ENCODE peak calls at places on chromosomes 2 and 18, in four cellular contexts. Q, A, H and D are unnamed samples.

GRCh38 chr2:213490087-213490486 is 205.8 kb downstream of the SPAG16 start:
- DNase-seq in A (no peak), H (no peak), Q (no peak), D (no peak)

GRCh38 chr2:96396095-96396494 is 60.5 kb downstream of the NCAPH start:
- DNase-seq in H (no peak), A (no peak), Q (no peak), D (no peak)

GRCh38 chr2:153360239-153360638 is 118.3 kb downstream of the RPRM start:
- DNase-seq in A (no peak), H (no peak), Q (no peak), D (no peak)

GRCh38 chr2:68458962-68459361 is 8.1 kb downstream of the FBXO48 start:
- DNase-seq in H (no peak), Q (peak), A (no peak), D (no peak)

GRCh38 chr2:20225294-20226151 is 593 bp upstream of the SDC1 start:
- DNase-seq in A (no peak), Q (peak), H (no peak), D (no peak)

GRCh38 chr2:85266424-85267041 is 61.3 kb downstream of the TGOLN2 start:
- DNase-seq in H (peak), Q (peak), A (peak), D (peak)

GRCh38 chr18:5527603-5528002 is 16.2 kb downstream of the EPB41L3 start:
- DNase-seq in A (peak), H (no peak), Q (peak), D (no peak)

GRCh38 chr2:1518501-1518821 is 105.2 kb downstream of the TPO start:
- DNase-seq in H (no peak), Q (no peak), A (no peak), D (no peak)

DNA sequence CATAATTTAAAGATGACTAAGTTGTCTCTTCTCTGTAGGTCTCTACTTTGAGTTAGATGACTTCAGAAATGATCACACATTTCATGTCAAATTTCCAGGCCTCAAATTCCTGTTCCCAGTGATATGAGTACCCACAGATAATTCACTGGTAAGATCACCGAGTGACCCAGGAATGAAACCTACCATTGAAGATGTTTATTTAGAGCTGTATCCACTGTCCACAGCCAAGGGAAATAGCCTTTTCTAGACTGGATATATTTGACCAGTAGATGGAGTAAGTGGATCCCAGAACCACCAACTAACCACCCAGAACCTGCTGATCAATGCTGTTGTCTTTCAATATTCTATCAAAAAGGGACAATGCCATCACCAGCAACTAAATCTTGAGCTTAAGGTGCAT is 238.8 kb downstream of the SLC8A1 start:
- DNase-seq in A (no peak), Q (peak), H (no peak), D (no peak)
- TF ChIP-seq CTCF in A (peak), Q (peak), H (peak), D (peak)

DNA sequence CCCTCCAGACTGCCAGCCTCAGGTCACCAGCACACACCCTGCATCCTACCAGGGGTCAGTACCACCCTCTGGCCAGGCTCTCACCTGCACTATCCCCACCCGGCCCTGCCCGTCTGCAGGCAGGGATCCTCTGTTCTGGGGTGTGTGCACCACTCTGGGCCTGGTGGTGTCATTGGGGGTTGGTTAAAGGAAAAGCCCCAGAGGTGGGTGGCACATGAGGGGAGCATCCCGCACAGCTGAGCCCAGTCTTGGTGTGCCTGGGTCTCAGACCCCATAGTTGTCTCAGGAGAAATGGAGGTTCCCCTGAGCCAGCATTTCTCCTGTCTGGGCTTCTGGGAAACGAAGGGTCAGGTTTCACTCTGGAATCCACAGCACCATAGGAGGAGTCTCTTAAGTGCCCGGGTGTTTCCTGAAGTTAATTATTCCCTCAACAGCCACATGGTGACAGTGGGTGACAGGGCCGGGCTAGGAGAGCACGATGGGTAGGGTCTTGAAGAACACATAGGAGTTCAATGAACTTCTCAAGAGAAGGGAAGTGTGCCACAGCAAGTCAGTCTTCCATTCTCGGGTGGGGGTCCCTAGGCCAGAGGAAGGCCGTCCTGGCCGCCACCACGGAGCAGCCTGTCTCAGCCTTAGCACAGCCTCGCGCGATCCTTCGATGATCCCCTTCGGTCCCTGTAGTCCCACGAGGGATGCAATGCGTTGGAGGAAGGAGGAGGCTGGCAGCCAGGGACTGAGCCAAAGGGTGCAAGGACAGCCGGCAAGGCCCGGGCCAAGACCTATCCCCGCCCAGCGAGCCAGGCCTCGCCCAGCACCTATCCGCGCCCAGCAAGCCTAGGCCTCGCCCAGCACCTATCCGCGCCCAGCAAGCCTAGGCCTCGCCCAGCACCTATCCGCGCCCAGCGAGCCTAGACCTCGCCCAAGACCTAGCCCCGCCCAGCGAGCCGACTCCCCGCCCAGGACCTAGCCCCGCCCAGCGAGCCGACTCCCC is 1.1 kb upstream of the FARP2 start:
- DNase-seq in H (peak), A (peak), Q (peak), D (no peak)
- H3K4me3 ChIP-seq in H (peak), A (peak), Q (no peak), D (peak)

GRCh38 chr2:170369894-170370293 is 191.9 kb downstream of the MYO3B start:
- DNase-seq in A (no peak), H (no peak), Q (peak), D (no peak)
- TF ChIP-seq CTCF in A (peak), H (peak), Q (no peak), D (no peak)

GRCh38 chr2:221529943-221530652 is 42.0 kb downstream of the EPHA4 start:
- DNase-seq in Q (peak), H (no peak), A (no peak), D (no peak)
- H3K4me3 ChIP-seq in Q (no peak), H (no peak), A (no peak), D (no peak)

DNA sequence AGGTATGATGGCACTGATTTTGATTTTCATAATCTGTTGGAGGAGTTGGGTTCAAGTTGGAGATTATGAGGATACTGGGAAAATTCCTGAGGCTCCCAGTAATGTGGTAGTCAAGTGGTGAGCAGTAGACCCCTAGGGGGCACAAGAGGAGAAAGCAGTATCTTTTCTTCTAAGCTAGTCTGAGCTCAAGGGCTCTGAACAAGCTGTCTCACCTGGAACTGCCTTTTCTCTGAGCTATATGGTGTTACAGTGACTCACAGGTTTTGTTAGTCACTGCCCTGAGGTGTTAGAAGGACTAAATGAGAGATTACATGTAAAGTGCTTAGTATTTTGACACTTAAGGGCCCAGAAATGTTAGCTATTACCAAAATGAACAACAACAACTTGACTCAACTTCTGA is 42.2 kb downstream of the CD302 start:
- DNase-seq in A (no peak), Q (peak), H (no peak), D (no peak)
- TF ChIP-seq CTCF in A (peak), Q (peak), H (no peak), D (peak)

DNA sequence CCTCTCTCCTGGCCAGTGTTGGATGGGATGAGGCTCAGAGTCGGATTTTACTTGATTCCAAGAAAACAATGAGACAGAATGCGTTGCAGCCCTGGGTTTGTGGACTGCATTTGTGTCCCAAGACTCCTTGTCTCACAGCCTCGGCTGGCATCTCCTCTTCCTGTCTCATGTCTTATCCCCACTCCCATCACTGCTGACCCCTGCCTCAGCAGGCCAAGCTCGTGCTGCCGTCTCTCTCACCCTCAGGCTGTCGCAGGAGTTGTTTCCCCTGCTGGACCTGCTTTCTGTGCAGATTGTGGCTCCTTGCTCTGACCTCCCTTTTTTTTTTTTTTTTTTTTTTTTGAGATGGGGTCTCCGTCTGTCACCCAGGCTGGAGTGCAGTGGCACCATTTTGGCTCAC is 70.2 kb upstream of the RALBP1 start:
- DNase-seq in A (no peak), Q (no peak), H (no peak), D (no peak)
- H3K4me3 ChIP-seq in A (no peak), Q (no peak), H (no peak), D (no peak)

DNA sequence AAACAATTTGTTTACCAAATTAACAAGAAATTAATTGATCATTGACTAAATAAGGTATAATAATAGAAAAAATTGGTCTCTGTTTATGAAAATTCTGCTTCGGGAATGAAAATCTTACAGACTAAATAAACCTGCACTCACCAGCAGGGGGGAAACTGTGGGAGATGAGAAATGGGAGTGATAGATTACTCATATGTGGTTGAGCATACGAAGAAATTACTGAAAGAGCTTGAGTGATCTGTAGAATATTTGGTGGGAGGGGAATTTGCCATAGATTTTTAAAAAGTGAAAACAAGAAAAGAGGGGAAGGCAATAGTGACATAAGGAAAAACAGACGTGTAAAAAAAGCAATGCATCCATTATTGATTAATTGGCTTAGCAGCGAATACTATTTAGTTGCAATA is 2.2 kb downstream of the HMSD start:
- DNase-seq in A (no peak), H (no peak), Q (peak), D (no peak)
- TF ChIP-seq CTCF in A (no peak), H (no peak), Q (peak), D (peak)

DNA sequence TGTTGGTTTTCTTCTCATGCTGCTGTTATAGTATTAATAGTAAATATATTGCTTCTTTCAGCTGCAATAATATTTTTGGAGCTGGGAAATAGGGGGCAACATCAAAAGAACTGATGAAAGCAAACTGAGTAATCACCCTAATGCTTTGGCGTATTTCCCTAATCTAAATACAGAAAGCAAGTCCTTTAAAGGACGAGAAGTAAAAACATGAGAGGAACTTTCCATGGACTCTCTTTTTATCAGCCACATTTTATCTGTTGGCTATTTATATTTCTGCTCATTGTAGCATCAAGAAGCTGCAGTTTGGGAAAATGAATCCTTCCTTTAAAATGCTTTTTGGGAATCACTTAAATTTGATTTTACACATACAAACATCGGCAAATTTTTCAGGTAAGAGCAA is 139.9 kb upstream of the SLC8A1 start:
- DNase-seq in Q (no peak), A (no peak), H (no peak), D (no peak)
- H3K4me3 ChIP-seq in Q (no peak), A (no peak), H (no peak), D (no peak)

GRCh38 chr2:120551540-120551939 is 184.1 kb upstream of the GLI2 start:
- DNase-seq in H (no peak), A (no peak), Q (no peak), D (no peak)

GRCh38 chr2:120550893-120551446 is 184.7 kb upstream of the GLI2 start:
- DNase-seq in A (no peak), Q (no peak), H (no peak), D (no peak)

GRCh38 chr2:120554625-120555032 is 181.0 kb upstream of the GLI2 start:
- DNase-seq in H (no peak), A (no peak), Q (no peak), D (no peak)

GRCh38 chr2:120552079-120552478 is 183.6 kb upstream of the GLI2 start:
- DNase-seq in Q (no peak), H (no peak), A (no peak), D (no peak)

DNA sequence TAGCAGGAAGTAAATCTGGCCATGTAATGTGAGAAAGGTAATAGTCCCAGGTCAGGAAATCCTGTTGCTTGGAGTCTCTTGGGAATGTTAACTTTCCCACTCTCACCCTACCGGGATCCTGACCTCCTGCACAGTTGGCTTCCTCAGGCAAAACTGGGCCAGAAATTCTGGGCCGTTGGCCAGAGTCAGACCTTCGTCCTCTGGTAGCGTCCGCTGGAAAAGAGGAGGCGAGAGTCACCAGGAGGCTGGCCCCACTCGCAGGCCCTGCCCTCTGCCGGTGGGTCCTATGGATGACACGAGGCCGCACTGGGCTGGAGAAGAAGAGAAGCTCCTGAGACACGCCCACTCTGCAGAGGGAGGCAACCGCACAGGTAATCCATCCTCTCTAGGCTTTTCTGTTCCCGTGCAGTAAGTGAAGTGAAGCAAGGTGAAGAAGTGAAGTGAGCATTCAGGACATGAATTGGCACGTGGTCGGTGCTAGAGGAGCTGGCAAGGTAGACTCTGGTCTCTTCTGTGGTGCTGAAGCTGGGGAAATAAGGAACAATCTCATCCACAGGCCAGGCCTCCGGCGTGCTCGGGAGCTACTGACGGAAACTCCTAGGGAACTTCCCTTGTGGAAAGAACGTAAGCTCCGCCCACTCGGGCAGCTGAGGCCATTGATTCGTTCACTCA is 182.7 kb upstream of the GLI2 start:
- DNase-seq in Q (peak), A (peak), H (peak), D (no peak)
- TF ChIP-seq CTCF in Q (peak), A (peak), H (peak), D (peak)